ENCODE peak calls at places on chromosomes 2 and 18, in seven cellular contexts. X is CD4-positive, alpha-beta T cell; U is activated CD8-positive, alpha-beta T cell treated with anti-CD3 and anti-CD28 coated beads for 36 hours; T is thoracic aorta; S is amniotic stem cell; L is adrenal gland; P is effector memory CD8-positive, alpha-beta T cell. H is an unnamed sample.

GRCh38 chr2:176174850-176175728 is 13.4 kb upstream of the HOXD1 start:
- DNase-seq in X (no peak), U (peak), T (no peak), S (no peak), L (peak), P (no peak), H (peak)

GRCh38 chr2:96512341-96512740 is 7.2 kb upstream of the NEURL3 start:
- DNase-seq in X (no peak), U (no peak), T (no peak), S (no peak), L (no peak), P (no peak), H (no peak)

GRCh38 chr2:227939271-227940027 is 68.0 kb downstream of the DAW1 start:
- DNase-seq in X (no peak), U (peak), T (no peak), S (peak), L (peak), P (no peak), H (peak)

GRCh38 chr2:218306184-218306920 is 14.0 kb upstream of the TMBIM1 start:
- DNase-seq in X (no peak), U (no peak), T (no peak), S (no peak), L (no peak), P (no peak), H (no peak)

GRCh38 chr2:67169417-67170140 is 227.6 kb upstream of the ETAA1 start:
- DNase-seq in X (no peak), U (no peak), T (no peak), S (no peak), L (no peak), P (no peak), H (no peak)

GRCh38 chr2:173436088-173436487 is 81.4 kb downstream of the CDCA7 start:
- DNase-seq in X (no peak), U (peak), T (no peak), S (no peak), L (no peak), P (no peak), H (no peak)

GRCh38 chr2:127740665-127741287 is 39.5 kb downstream of the SFT2D3 start:
- DNase-seq in X (no peak), U (no peak), T (no peak), S (no peak), L (no peak), P (no peak), H (no peak)

GRCh38 chr2:74010087-74010541 is 25.4 kb downstream of the TET3 start:
- DNase-seq in X (no peak), U (no peak), T (no peak), S (no peak), L (peak), P (no peak), H (peak)

GRCh38 chr2:15736396-15737180 is 144.9 kb downstream of the DDX1 start:
- DNase-seq in X (no peak), U (no peak), T (no peak), S (no peak), L (peak), P (no peak), H (no peak)

GRCh38 chr2:237491515-237492118 is 4.6 kb downstream of the MLPH start:
- DNase-seq in X (no peak), U (no peak), T (no peak), S (no peak), L (no peak), P (no peak), H (no peak)

GRCh38 chr2:119316066-119316465 is 50.6 kb downstream of the C2orf76 start:
- DNase-seq in X (no peak), U (no peak), T (no peak), S (no peak), L (no peak), P (no peak), H (no peak)

GRCh38 chr2:126634273-126634861 is 21.6 kb upstream of the GYPC start:
- DNase-seq in X (peak), U (peak), T (no peak), S (no peak), L (no peak), P (peak), H (no peak)

GRCh38 chr18:10973579-10974260 is 175.6 kb downstream of the PIEZO2 start:
- DNase-seq in X (no peak), U (no peak), T (no peak), S (no peak), L (no peak), P (no peak), H (no peak)

GRCh38 chr2:215713393-215713792 is 277.5 kb upstream of the FN1 start:
- DNase-seq in X (no peak), U (no peak), T (no peak), S (no peak), L (no peak), P (no peak), H (no peak)

GRCh38 chr2:20538308-20539132 is 91.6 kb downstream of the RHOB start:
- DNase-seq in X (no peak), U (no peak), T (no peak), S (no peak), L (no peak), P (no peak), H (peak)

GRCh38 chr2:163919717-163920116 is 183.9 kb upstream of the FIGN start:
- DNase-seq in X (no peak), U (no peak), T (no peak), S (no peak), L (no peak), P (no peak), H (no peak)

GRCh38 chr2:28643911-28644334 is 107.7 kb upstream of the PPP1CB start:
- DNase-seq in X (no peak), U (no peak), T (no peak), S (no peak), L (no peak), P (no peak), H (no peak)

GRCh38 chr2:218981390-218982311 is 3.3 kb downstream of the FEV start:
- DNase-seq in X (peak), U (peak), T (no peak), S (no peak), L (peak), P (peak), H (no peak)

GRCh38 chr2:167602122-167602521 is 645.3 kb downstream of the STK39 start:
- DNase-seq in X (no peak), U (no peak), T (no peak), S (no peak), L (no peak), P (no peak), H (no peak)

GRCh38 chr2:232343816-232344215 is 34.7 kb upstream of the ALPP start:
- DNase-seq in X (no peak), U (no peak), T (no peak), S (no peak), L (no peak), P (no peak), H (no peak)

GRCh38 chr18:12474876-12475275 is 67.1 kb downstream of the PRELID3A start:
- DNase-seq in X (no peak), U (no peak), T (no peak), S (no peak), L (no peak), P (no peak), H (no peak)

GRCh38 chr2:142061733-142062132 is 69.1 kb downstream of the LRP1B start:
- DNase-seq in X (no peak), U (no peak), T (no peak), S (no peak), L (no peak), P (no peak), H (no peak)

GRCh38 chr2:151007365-151007764 is 254.3 kb downstream of the RBM43 start:
- DNase-seq in X (no peak), U (no peak), T (no peak), S (no peak), L (no peak), P (no peak), H (peak)

GRCh38 chr2:205543937-205544702 is 138.2 kb upstream of the NRP2 start:
- DNase-seq in X (no peak), U (no peak), T (no peak), S (no peak), L (no peak), P (no peak), H (no peak)

GRCh38 chr18:35334183-35334582 is 10.0 kb downstream of the ZNF24 start:
- DNase-seq in X (no peak), U (no peak), T (no peak), S (no peak), L (no peak), P (no peak), H (no peak)

GRCh38 chr2:169303579-169304285 is 58.6 kb downstream of the LRP2 start:
- DNase-seq in X (no peak), U (no peak), T (no peak), S (no peak), L (no peak), P (no peak), H (no peak)

H was measured in NCI-H510A.